ENCODE peak calls at places on chromosomes 4 and X, in five cellular contexts. F is neural progenitor cell, M is foreskin keratinocyte, T is heart left ventricle, Z is left lung. B is an unnamed sample.

GRCh38 chrX:140918398-140919043 is 83.9 kb upstream of the SPANXB1 start:
- DNase-seq in Z (no peak), F (peak; percentile 73), T (no peak), M (peak; percentile 4), B (peak; percentile 4)

GRCh38 chrX:33277046-33277445 is 65.7 kb upstream of the DMD start:
- DNase-seq in F (no peak), T (no peak), Z (no peak), M (no peak), B (no peak)

GRCh38 chrX:42524374-42524773 is 253.6 kb downstream of the PPP1R2C start:
- DNase-seq in T (no peak), F (no peak), M (peak; percentile 51), Z (no peak), B (no peak)

GRCh38 chr4:141347738-141348524 is 127.2 kb downstream of the ZNF330 start:
- DNase-seq in M (no peak), T (no peak), F (no peak), Z (no peak), B (no peak)

GRCh38 chrX:42093756-42094155 is 170.4 kb upstream of the CASK start:
- DNase-seq in Z (no peak), F (no peak), T (no peak), M (no peak), B (no peak)

GRCh38 chr4:47913858-47914218 is 545 bp downstream of the NFXL1 start:
- DNase-seq in F (peak; percentile 63), Z (peak; percentile 57), T (peak; percentile 68), M (peak; percentile 26), B (peak; percentile 15)

GRCh38 chrX:112945796-112946195 is 105.2 kb upstream of the AMOT start:
- DNase-seq in Z (no peak), M (no peak), T (no peak), F (no peak), B (no peak)

GRCh38 chrX:104370089-104370488 is 115.4 kb upstream of the ESX1 start:
- DNase-seq in F (peak; percentile 6), M (no peak), Z (no peak), T (no peak), B (no peak)

GRCh38 chr4:93066746-93067145 is 761.8 kb upstream of the ATOH1 start:
- DNase-seq in M (peak; percentile 45), F (no peak), T (no peak), Z (no peak), B (no peak)

GRCh38 chr4:146472404-146472803 is 49.3 kb downstream of the SLC10A7 start:
- DNase-seq in M (no peak), Z (no peak), F (peak; percentile 54), T (no peak), B (no peak)

GRCh38 chr4:185726931-185727330 is 85.1 kb downstream of the SORBS2 start:
- DNase-seq in T (no peak), M (no peak), F (no peak), Z (no peak), B (no peak)

GRCh38 chr4:75512336-75513211 is 1.6 kb downstream of the RCHY1 start:
- DNase-seq in T (no peak), F (peak; percentile 6), Z (no peak), M (no peak), B (no peak)

GRCh38 chr4:62018537-62018936 is 818.4 kb downstream of the ADGRL3 start:
- DNase-seq in T (no peak), Z (no peak), M (no peak), F (peak; percentile 28), B (no peak)

GRCh38 chr4:64539234-64539849 is 130.1 kb upstream of the TECRL start:
- DNase-seq in M (peak; percentile 15), T (no peak), Z (no peak), F (peak; percentile 68), B (no peak)

GRCh38 chrX:40006025-40007017 is 91.4 kb downstream of the BCOR start:
- DNase-seq in F (peak; percentile 81), M (no peak), T (peak; percentile 80), Z (no peak), B (peak; percentile 29)

GRCh38 chr4:149164282-149164681 is 651.4 kb downstream of the IQCM start:
- DNase-seq in F (peak; percentile 91), Z (no peak), M (no peak), T (no peak), B (no peak)

GRCh38 chr4:108155373-108155772 is 13.4 kb downstream of the LEF1 start:
- DNase-seq in T (no peak), F (peak; percentile 76), Z (no peak), M (no peak), B (no peak)

GRCh38 chr4:88043586-88044340 is 36.3 kb downstream of the PKD2 start:
- DNase-seq in F (no peak), M (no peak), T (no peak), Z (no peak), B (no peak)

GRCh38 chr4:109078724-109079123 is 223.7 kb downstream of the COL25A1 start:
- DNase-seq in M (no peak), T (no peak), Z (no peak), F (no peak), B (no peak)

GRCh38 chr4:77699731-77700210 is 94.2 kb downstream of the CXCL13 start:
- DNase-seq in M (peak; percentile 63), T (no peak), Z (no peak), F (peak; percentile 70), B (no peak)
- TF ChIP-seq CTCF in M (peak; percentile 25), T (no peak), Z (no peak), F (peak; percentile 43), B (no peak)

GRCh38 chr4:139816856-139817255 is 151.2 kb downstream of the MGST2 start:
- DNase-seq in T (no peak), M (no peak), F (no peak), Z (no peak), B (no peak)
- H3K27ac ChIP-seq in T (no peak overlapping the region), M (no peak overlapping the region), F (peak overlapping the region; percentile 91), Z (no peak overlapping the region), B (peak overlapping the region; percentile 49)

GRCh38 chr4:89615056-89615455 is 221.9 kb downstream of the SNCA start:
- DNase-seq in F (no peak), Z (no peak), T (no peak), M (no peak), B (no peak)

GRCh38 chr4:89617256-89617655 is 219.7 kb downstream of the SNCA start:
- DNase-seq in M (no peak), Z (no peak), F (no peak), T (no peak), B (no peak)

GRCh38 chr4:89616382-89616781 is 220.6 kb downstream of the SNCA start:
- DNase-seq in F (no peak), Z (no peak), T (no peak), M (no peak), B (no peak)

GRCh38 chr4:89610236-89610635 is 226.7 kb downstream of the SNCA start:
- DNase-seq in Z (no peak), F (no peak), M (no peak), T (no peak), B (no peak)

DNA sequence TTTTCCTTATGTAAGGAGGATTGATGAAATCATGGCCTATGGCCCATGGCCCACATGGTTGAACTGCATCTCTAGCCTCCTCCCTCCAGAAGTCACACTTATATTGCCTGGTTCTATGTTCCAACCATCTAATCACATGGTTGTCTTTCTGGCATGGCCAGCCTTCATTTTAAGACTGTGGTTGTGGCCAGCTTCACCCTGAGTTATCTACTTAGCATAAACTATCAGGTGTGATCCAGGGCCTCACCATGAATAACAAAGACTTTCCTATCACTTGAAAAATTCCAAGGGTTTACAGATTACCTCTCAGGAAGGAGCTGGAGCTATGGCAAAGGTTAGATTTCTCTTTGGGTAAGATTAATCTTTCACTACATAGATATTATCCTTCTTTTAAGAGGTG is 222.8 kb downstream of the SNCA start:
- DNase-seq in T (no peak), F (no peak), Z (no peak), M (no peak), B (no peak)
- H3K4me1 ChIP-seq in T (no peaks in the 10 kb centered on the region), F (peaks cover 11% of the 10 kb centered on the region), Z (no peaks in the 10 kb centered on the region), M (no peaks in the 10 kb centered on the region), B (no peaks in the 10 kb centered on the region)

GRCh38 chrX:72663737-72664136 is 50.4 kb downstream of the PHKA1 start:
- DNase-seq in Z (no peak), F (no peak), T (no peak), M (no peak), B (no peak)

GRCh38 chrX:72662020-72662747 is 51.9 kb downstream of the PHKA1 start:
- DNase-seq in Z (no peak), M (no peak), F (no peak), T (no peak), B (no peak)

DNA sequence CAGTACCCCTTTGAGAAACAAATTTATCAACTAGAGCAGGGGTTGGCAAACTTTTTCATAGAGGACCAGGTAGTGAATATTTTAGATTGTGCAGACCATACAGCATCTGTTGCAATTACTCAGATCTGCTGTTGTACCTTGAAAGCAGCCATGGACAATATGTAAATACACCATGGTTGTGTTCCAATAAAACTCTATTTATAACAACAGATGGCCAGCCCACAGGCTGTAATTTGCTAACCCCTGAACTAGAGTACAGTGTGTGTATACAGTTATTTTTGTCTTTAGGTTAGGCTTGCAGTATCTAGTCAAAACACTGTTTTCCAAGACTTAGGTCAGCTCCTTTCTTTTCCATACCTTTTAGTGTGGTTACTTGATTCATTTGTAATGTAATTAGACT is 54.4 kb downstream of the PHKA1 start:
- DNase-seq in Z (no peak), M (no peak), F (no peak), T (no peak), B (no peak)
- TF ChIP-seq CTCF in Z (no peak), M (no peak), F (no peak), T (no peak), B (no peak)

GRCh38 chrX:136182394-136182793 is 35.1 kb downstream of the FHL1 start:
- DNase-seq in M (no peak), Z (no peak), F (no peak), T (no peak), B (no peak)
- H3K27ac ChIP-seq in M (no peak overlapping the region), Z (no peak overlapping the region), F (no peak overlapping the region), T (peak overlapping the region; percentile 90), B (peak overlapping the region; percentile 83)

DNA sequence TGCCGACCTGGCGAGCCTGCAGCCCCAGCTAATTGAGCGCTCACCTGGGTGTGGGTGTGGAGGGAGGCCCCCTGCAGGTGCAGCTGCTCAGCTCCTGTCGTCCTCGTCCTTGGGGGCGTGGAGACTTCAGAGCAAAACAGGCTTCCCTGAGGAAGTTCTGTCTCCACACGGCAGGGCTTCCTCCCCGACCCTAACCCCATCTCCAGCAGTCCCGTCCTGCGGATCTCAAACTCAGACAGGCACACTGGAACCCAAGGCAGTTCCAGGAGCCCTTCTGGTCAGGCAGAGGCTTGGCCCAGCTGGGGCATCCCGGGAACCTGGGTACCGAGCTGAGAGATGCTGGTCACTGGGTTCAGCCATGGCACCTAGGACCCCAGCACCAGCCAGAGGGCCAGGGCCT is 24.4 kb downstream of the TACC3 start:
- DNase-seq in M (no peak), Z (no peak), T (no peak), F (no peak), B (no peak)
- H3K4me1 ChIP-seq in M (no peaks in the 10 kb centered on the region), Z (peaks cover 5% of the 10 kb centered on the region), T (peaks cover 4% of the 10 kb centered on the region), F (peaks cover 10% of the 10 kb centered on the region), B (peaks cover 3% of the 10 kb centered on the region)

GRCh38 chr4:32460972-32461371 is 1740.8 kb downstream of the PCDH7 start:
- DNase-seq in M (no peak), Z (no peak), F (no peak), T (no peak), B (no peak)

GRCh38 chr4:32462944-32463343 is 1742.8 kb downstream of the PCDH7 start:
- DNase-seq in Z (no peak), F (peak; percentile 33), T (no peak), M (no peak), B (no peak)
- TF ChIP-seq CTCF in Z (peak; percentile 23), F (peak; percentile 63), T (no peak), M (peak; percentile 64), B (peak; percentile 32)